ENCODE peak calls at places on chromosomes 11 and 22, in four cellular contexts. P is SK-N-SH, N is PC-3, L is neural progenitor cell. S is an unnamed sample.

GRCh38 chr11:31640611-31641010 is 131.0 kb downstream of the ELP4 start:
- DNase-seq in P (no peak), N (no peak), L (peak; percentile 39), S (no peak)

GRCh38 chr11:36240746-36241295 is 48.4 kb downstream of the COMMD9 start:
- DNase-seq in N (no peak), L (no peak), P (peak; percentile 39), S (no peak)

GRCh38 chr11:44726278-44727113 is at the start of gene TSPAN18:
- DNase-seq in N (no peak), P (peak; percentile 88), L (peak; percentile 90), S (peak; percentile 32)

GRCh38 chr11:128784059-128784804 is 82.9 kb downstream of the KCNJ1 start:
- DNase-seq in L (peak; percentile 77), N (no peak), P (no peak), S (no peak)

GRCh38 chr11:125276635-125277008 is 112.1 kb downstream of the PKNOX2 start:
- DNase-seq in P (no peak), N (no peak), L (no peak), S (no peak)

GRCh38 chr22:19636696-19637355 is 77.5 kb upstream of the SEPTIN5 start:
- DNase-seq in N (no peak), P (peak; percentile 5), L (no peak), S (no peak)

GRCh38 chr11:44096360-44097188 is 1.1 kb downstream of the EXT2 start:
- DNase-seq in P (no peak), N (peak; percentile 76), L (no peak), S (peak; percentile 77)

GRCh38 chr22:50357756-50358155 is 14.6 kb downstream of the PPP6R2 start:
- DNase-seq in P (no peak), N (no peak), L (no peak), S (no peak)

GRCh38 chr11:86179646-86180064 is 64.9 kb upstream of the EED start:
- DNase-seq in N (peak; percentile 50), L (no peak), P (no peak), S (no peak)

GRCh38 chr11:19735512-19735911 is 22.9 kb downstream of the NAV2 start:
- DNase-seq in P (no peak), N (no peak), L (no peak), S (peak; percentile 82)

GRCh38 chr11:118230088-118230487 is 5.3 kb upstream of the JAML start:
- DNase-seq in L (no peak), N (no peak), P (no peak), S (no peak)

GRCh38 chr11:19703211-19703610 is 9.4 kb upstream of the NAV2 start:
- DNase-seq in L (no peak), N (no peak), P (peak; percentile 73), S (peak; percentile 58)

GRCh38 chr11:20112291-20113146 is 47.8 kb downstream of the DBX1 start:
- DNase-seq in N (peak; percentile 83), L (no peak), P (peak; percentile 44), S (peak; percentile 98)

GRCh38 chr22:39622881-39623367 is 52.4 kb downstream of the CACNA1I start:
- DNase-seq in N (peak; percentile 36), P (peak; percentile 59), L (peak; percentile 75), S (peak; percentile 48)

GRCh38 chr11:110724358-110724757 is 12.1 kb upstream of the ARHGAP20 start:
- DNase-seq in P (no peak), N (no peak), L (no peak), S (no peak)

GRCh38 chr22:49966716-49967332 is 6.3 kb downstream of the PIM3 start:
- DNase-seq in N (no peak), L (peak; percentile 51), P (peak; percentile 51), S (no peak)

GRCh38 chr11:62753736-62754603 is at the start of gene ZBTB3:
- DNase-seq in P (peak; percentile 90), N (peak; percentile 99), L (peak; percentile 99), S (peak; percentile 99)

GRCh38 chr11:113238721-113239120 is 75.7 kb upstream of the TTC12 start:
- DNase-seq in P (no peak), N (no peak), L (no peak), S (no peak)

GRCh38 chr22:27918351-27919221 is 470 bp downstream of the PITPNB start:
- DNase-seq in P (peak; percentile 80), L (peak; percentile 80), N (peak; percentile 28), S (peak; percentile 71)

GRCh38 chr11:85318573-85318972 is 308.6 kb downstream of the DLG2 start:
- DNase-seq in P (no peak), N (no peak), L (no peak), S (no peak)

GRCh38 chr22:42280836-42281235 is 10.4 kb upstream of the TCF20 start:
- DNase-seq in P (no peak), N (no peak), L (no peak), S (no peak)

GRCh38 chr22:44704159-44705021 is 2.4 kb downstream of the PRR5 start:
- DNase-seq in L (no peak), P (no peak), N (no peak), S (no peak)

GRCh38 chr11:82776377-82776776 is 42.7 kb upstream of the FAM181B start:
- DNase-seq in P (no peak), N (peak; percentile 63), L (no peak), S (no peak)

GRCh38 chr11:86818466-86819282 is 18.3 kb downstream of the PRSS23 start:
- DNase-seq in P (peak; percentile 51), L (peak; percentile 73), N (peak; percentile 78), S (peak; percentile 90)

GRCh38 chr11:2988996-2989395 is 3.1 kb downstream of the NAP1L4 start:
- DNase-seq in P (no peak), N (no peak), L (no peak), S (peak; percentile 25)
- H3K4me2 ChIP-seq in P (peak overlapping the region; percentile 84), N (peak overlapping the region; percentile 95), L (peak overlapping the region; percentile 93), S (peak overlapping the region; percentile 97)

DNA sequence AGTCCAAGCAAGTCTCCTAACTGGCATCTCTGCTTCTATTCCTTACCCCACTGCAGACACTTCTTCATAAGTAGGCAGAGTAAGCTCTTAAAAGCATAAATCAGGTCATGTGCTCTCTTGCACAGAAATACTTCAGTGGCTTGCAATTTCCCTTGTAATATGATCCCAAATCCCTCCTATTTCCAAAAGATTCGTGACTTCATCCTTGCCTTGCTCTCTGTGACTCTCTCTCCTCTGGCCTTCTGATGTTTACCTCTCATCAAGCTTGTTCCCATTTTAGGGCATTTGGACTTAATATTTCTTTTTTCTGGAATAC is 37.4 kb upstream of the NCR3LG1 start:
- DNase-seq in P (no peak), N (peak; percentile 49), L (no peak), S (peak; percentile 87)
- H3K9ac ChIP-seq in P (no peak overlapping the region), N (no peak overlapping the region), L (no peak overlapping the region), S (peak overlapping the region; percentile 41)

DNA sequence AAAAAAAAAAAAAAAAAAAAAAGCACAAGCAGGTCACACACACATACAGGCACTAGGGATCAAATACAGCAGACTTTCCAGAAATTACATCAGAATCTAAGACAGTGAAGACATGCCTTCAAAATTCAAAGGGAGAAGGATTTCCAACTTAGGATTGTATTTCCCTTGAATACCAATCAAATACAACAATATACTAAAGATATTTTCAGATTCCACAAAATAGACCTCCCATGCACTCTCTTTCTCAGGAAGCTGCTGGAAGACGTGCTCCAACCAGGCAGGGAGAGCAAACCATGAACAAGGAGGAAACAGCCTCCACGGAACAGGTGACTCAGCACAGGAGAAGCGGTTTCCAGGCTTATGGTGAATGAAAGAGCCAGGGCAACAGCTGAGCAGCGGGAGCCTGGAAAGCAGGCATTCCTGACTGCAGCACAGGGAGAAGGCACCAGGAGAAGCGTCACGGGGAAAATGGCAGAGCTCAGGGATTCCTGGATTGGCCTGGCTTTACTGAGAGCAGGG is 32.0 kb downstream of the TMEM184B start:
- DNase-seq in L (peak; percentile 84), P (no peak), N (peak; percentile 83), S (peak; percentile 93)
- TF ChIP-seq EZH2phosphoT487 in L (no peak), P (no peak), N (no peak), S (no peak)

GRCh38 chr11:4565371-4565770 is 16.2 kb upstream of the OR52I2 start:
- DNase-seq in P (no peak), N (peak; percentile 34), L (no peak), S (no peak)

GRCh38 chr11:4569075-4569474 is 12.5 kb upstream of the OR52I2 start:
- DNase-seq in N (no peak), L (no peak), P (no peak), S (no peak)
- H3K4me2 ChIP-seq in N (no peak overlapping the region), L (no peak overlapping the region), P (no peak overlapping the region), S (no peak overlapping the region)

GRCh38 chr11:116852261-116853125 is 15.1 kb upstream of the APOA1 start:
- DNase-seq in N (peak; percentile 85), P (no peak), L (no peak), S (peak; percentile 53)
- H3K9ac ChIP-seq in N (peak overlapping the region; percentile 87), P (no peak overlapping the region), L (no peak overlapping the region), S (no peak overlapping the region)

DNA sequence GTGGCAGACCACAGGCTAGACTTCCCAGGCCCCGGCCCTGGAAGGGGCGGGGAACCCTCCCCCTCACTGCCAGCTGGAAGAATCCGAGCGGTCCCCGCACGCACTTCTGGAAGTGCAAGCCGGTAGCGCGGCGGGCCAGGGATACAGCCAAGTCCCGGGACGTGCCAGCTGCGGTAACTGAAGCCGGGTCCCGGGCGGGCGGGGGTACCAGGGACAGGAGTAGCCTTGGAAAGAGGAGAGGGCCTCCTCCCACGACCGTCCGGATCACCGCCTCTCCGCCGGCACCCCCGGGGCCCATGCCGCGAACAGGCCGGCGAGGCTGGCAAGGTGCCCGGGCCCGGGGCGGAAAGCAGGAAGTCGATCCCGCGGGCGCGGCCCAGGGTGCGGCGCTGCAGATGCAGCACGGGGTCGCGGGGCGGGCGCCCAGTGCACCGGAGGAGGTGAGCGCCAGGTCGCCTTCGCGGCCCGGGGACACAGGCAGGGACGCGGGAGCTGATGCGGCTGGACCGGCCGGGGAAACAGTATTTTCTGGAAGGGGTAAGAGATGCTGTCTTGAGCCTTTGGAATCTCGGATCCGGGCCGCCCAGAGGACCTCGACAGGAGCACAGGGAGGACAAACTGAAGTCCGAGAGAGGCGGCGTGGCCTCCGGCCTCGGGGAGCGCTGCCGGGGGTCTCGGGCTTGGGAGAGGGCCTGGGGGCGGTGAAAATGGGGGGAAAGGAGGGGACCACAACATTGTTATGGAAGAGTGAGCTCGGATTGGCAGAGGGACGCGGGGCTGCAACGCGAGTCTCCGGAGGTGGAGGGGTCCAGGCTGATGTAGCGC is 756 bp upstream of the SLC35C1 start:
- DNase-seq in N (peak; percentile 53), P (peak; percentile 79), L (peak; percentile 79), S (peak; percentile 73)
- TF ChIP-seq EZH2phosphoT487 in N (no peak), P (no peak), L (peak; percentile 29), S (no peak)

DNA sequence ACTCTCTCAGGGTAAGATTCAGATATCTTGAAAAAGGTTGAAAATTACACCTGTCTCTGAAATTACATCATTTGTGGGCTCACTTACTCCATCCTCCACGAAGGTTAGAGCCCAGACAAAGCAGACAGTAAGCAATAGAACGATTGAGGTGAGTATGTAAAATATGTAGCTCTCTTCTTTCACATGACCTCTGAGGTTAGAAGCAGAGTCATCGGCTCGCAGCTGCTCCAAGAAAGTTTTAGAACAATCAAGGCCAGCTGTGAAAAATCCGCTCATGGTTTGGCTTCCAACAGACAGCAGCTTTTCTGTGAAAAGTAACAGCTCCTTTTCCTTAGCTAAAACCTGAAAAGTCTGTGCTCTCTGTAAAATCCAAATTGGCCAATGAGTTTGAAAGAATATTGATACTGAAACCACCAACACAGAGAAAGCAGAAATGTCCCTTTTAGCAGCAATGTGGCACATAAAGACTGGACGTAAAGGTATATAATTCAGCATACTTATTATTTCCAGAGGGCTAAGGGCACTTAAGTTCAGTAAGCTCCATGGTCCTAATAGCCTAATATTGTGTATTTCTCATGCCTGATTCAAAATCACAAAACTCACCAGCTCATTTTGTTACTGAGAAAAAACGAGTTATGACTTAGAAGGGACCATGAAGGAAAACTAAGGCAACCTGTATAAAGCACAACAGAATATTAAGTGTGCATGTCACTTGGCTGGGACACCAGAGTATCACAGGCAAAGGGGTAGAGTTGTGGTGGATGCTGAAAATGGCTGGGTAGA is 78.2 kb downstream of the FAM76B start:
- DNase-seq in L (no peak), N (no peak), P (no peak), S (peak; percentile 72)
- H3K4me2 ChIP-seq in L (no peak overlapping the region), N (no peak overlapping the region), P (no peak overlapping the region), S (no peak overlapping the region)

S was measured in GM23248.